ENCODE peak calls at places on chromosomes 3 and 15, in six cellular contexts. T is tibial artery; A is activated CD8-positive, alpha-beta memory T cell treated with anti-CD3 and anti-CD28 coated beads for 24 hours; X is naive thymus-derived CD8-positive, alpha-beta T cell; Y is progenitor cell of endocrine pancreas; I is HFF-Myc. C is an unnamed sample.

GRCh38 chr15:75761446-75762356 is 49.1 kb upstream of the CSPG4 start:
- DNase-seq in T (no peak), A (no peak), X (no peak), Y (no peak), I (no peak), C (no peak)

GRCh38 chr3:113698891-113699465 is 2.5 kb upstream of the USF3 start:
- DNase-seq in T (no peak), A (no peak), X (peak; percentile 19), Y (no peak), I (no peak), C (no peak)

GRCh38 chr3:134419966-134420321 is 45.7 kb upstream of the AMOTL2 start:
- DNase-seq in T (no peak), A (no peak), X (no peak), Y (no peak), I (no peak), C (no peak)

GRCh38 chr3:49377483-49377882 is 19.3 kb upstream of the GPX1 start:
- DNase-seq in T (no peak), A (peak; percentile 61), X (no peak), Y (no peak), I (no peak), C (no peak)

GRCh38 chr15:100994597-100995446 is 75.7 kb downstream of the LRRK1 start:
- DNase-seq in T (no peak), A (no peak), X (no peak), Y (no peak), I (no peak), C (no peak)

GRCh38 chr3:141045008-141045641 is 6.0 kb upstream of the SPSB4 start:
- DNase-seq in T (no peak), A (no peak), X (no peak), Y (no peak), I (no peak), C (no peak)

GRCh38 chr3:124862006-124862405 is 25.2 kb downstream of the ITGB5 start:
- DNase-seq in T (no peak), A (no peak), X (no peak), Y (no peak), I (no peak), C (no peak)

GRCh38 chr15:39341238-39341637 is 239.6 kb upstream of the THBS1 start:
- DNase-seq in T (no peak), A (no peak), X (no peak), Y (no peak), I (no peak), C (no peak)

GRCh38 chr15:43150171-43150929 is 17.0 kb downstream of the TMEM62 start:
- DNase-seq in T (no peak), A (no peak), X (no peak), Y (no peak), I (peak; percentile 97), C (peak; percentile 44)

GRCh38 chr3:127857270-127857801 is 35.0 kb upstream of the MGLL start:
- DNase-seq in T (no peak), A (no peak), X (no peak), Y (no peak), I (no peak), C (no peak)

GRCh38 chr3:118932822-118933558 is 101.7 kb downstream of the IGSF11 start:
- DNase-seq in T (no peak), A (no peak), X (no peak), Y (no peak), I (no peak), C (no peak)

GRCh38 chr3:178629430-178630178 is 93.4 kb downstream of the KCNMB2 start:
- DNase-seq in T (no peak), A (no peak), X (no peak), Y (no peak), I (peak; percentile 25), C (no peak)